ENCODE peak calls at places on chromosomes 5 and 9, in four cellular contexts. X is fibroblast of lung, C is NCI-H510A treated with DMSO at 0.1 percent for 48 hours, G is coronary artery. M is an unnamed sample.

GRCh38 chr9:126162611-126163381 is 163.8 kb upstream of the MVB12B start:
- DNase-seq in X (no peak), C (no peak), G (peak), M (no peak)

GRCh38 chr5:9456435-9457042 is 89.3 kb downstream of the SEMA5A start:
- DNase-seq in X (peak), C (no peak), G (no peak), M (peak)

GRCh38 chr5:150624334-150625163 is 15.9 kb upstream of the SYNPO start:
- DNase-seq in C (no peak), X (no peak), G (no peak), M (peak)

GRCh38 chr5:172841258-172841657 is 7.2 kb downstream of the ERGIC1 start:
- DNase-seq in G (no peak), X (no peak), C (no peak), M (no peak)

GRCh38 chr5:132823481-132824050 is 6.9 kb downstream of the SHROOM1 start:
- DNase-seq in X (no peak), C (no peak), G (no peak), M (no peak)

GRCh38 chr5:140827704-140828401 is at the start of gene PCDHA6:
- DNase-seq in C (no peak), X (no peak), G (no peak), M (peak)

GRCh38 chr9:5549671-5550650 is 39.6 kb downstream of the PDCD1LG2 start:
- DNase-seq in C (no peak), G (no peak), X (peak), M (peak)

GRCh38 chr5:17314907-17315471 is 97.6 kb downstream of the BASP1 start:
- DNase-seq in G (no peak), X (peak), C (peak), M (no peak)

M was measured in Daoy.